ENCODE peak calls at places on chromosomes 1 and 21, in seven cellular contexts. T is spleen, P is heart left ventricle, C is testis, Q is esophagus squamous epithelium, F is upper lobe of left lung, X is prostate gland. Y is an unnamed sample.
A peak's percentile ranks its signal among the peaks of the same experiment; 100 is the strongest.

GRCh38 chr1:226943156-226943555 is 3.1 kb downstream of the COQ8A start:
- DNase-seq in T (no peak), P (no peak), C (no peak), Q (no peak), F (no peak), X (no peak), Y (no peak)

GRCh38 chr1:29310616-29311180 is 74.4 kb downstream of the PTPRU start:
- DNase-seq in T (no peak), P (no peak), C (no peak), Q (no peak), F (no peak), X (no peak), Y (no peak)

GRCh38 chr1:93839307-93839706 is 39.7 kb downstream of the DNTTIP2 start:
- DNase-seq in T (no peak), P (no peak), C (no peak), Q (no peak), F (no peak), X (no peak), Y (no peak)

GRCh38 chr1:29453502-29454240 is 217.3 kb downstream of the PTPRU start:
- DNase-seq in T (peak; percentile 22), P (no peak), C (no peak), Q (no peak), F (no peak), X (no peak), Y (peak; percentile 67)

GRCh38 chr1:58814251-58815068 is 30.6 kb upstream of the JUN start:
- DNase-seq in T (peak; percentile 90), P (peak; percentile 60), C (peak; percentile 27), Q (no peak), F (peak; percentile 92), X (peak; percentile 68), Y (no peak)

GRCh38 chr1:116262207-116262994 is 110.6 kb upstream of the ATP1A1 start:
- DNase-seq in T (no peak), P (no peak), C (no peak), Q (no peak), F (no peak), X (no peak), Y (no peak)

GRCh38 chr1:31354266-31354665 is 18.6 kb downstream of the FABP3 start:
- DNase-seq in T (no peak), P (no peak), C (no peak), Q (no peak), F (no peak), X (no peak), Y (no peak)

GRCh38 chr1:200699871-200700270 is 30.2 kb upstream of the DDX59 start:
- DNase-seq in T (no peak), P (no peak), C (no peak), Q (no peak), F (no peak), X (no peak), Y (peak; percentile 23)

GRCh38 chr1:7247683-7248401 is 462.6 kb downstream of the CAMTA1 start:
- DNase-seq in T (no peak), P (no peak), C (no peak), Q (no peak), F (no peak), X (no peak), Y (no peak)

GRCh38 chr1:85137660-85138059 is 63.2 kb downstream of the SYDE2 start:
- DNase-seq in T (no peak), P (peak; percentile 52), C (no peak), Q (no peak), F (peak; percentile 86), X (peak; percentile 31), Y (no peak)

GRCh38 chr1:111506561-111506960 is 3.1 kb upstream of the ADORA3 start:
- DNase-seq in T (no peak), P (no peak), C (no peak), Q (no peak), F (no peak), X (no peak), Y (no peak)

GRCh38 chr1:239987103-239987745 is 104.5 kb upstream of the FMN2 start:
- DNase-seq in T (no peak), P (no peak), C (peak; percentile 83), Q (no peak), F (no peak), X (no peak), Y (no peak)

GRCh38 chr1:166699613-166700012 is 139.7 kb upstream of the POGK start:
- DNase-seq in T (no peak), P (no peak), C (no peak), Q (no peak), F (no peak), X (no peak), Y (no peak)

GRCh38 chr1:60655799-60656355 is 426.5 kb upstream of the NFIA start:
- DNase-seq in T (no peak), P (no peak), C (no peak), Q (no peak), F (no peak), X (no peak), Y (no peak)

GRCh38 chr1:205672929-205673328 is 7.4 kb downstream of the SLC45A3 start:
- DNase-seq in T (no peak), P (no peak), C (no peak), Q (no peak), F (no peak), X (no peak), Y (no peak)

GRCh38 chr1:90833497-90834087 is 116.5 kb upstream of the BARHL2 start:
- DNase-seq in T (no peak), P (no peak), C (no peak), Q (no peak), F (no peak), X (no peak), Y (no peak)

GRCh38 chr1:53115403-53116306 is 26.8 kb downstream of the SLC1A7 start:
- DNase-seq in T (no peak), P (no peak), C (peak; percentile 79), Q (no peak), F (peak; percentile 81), X (no peak), Y (no peak)

GRCh38 chr21:17491716-17492414 is 21.0 kb upstream of the CXADR start:
- DNase-seq in T (no peak), P (no peak), C (no peak), Q (no peak), F (no peak), X (peak; percentile 23), Y (peak; percentile 56)

GRCh38 chr1:177571485-177572076 is 398.3 kb downstream of the SEC16B start:
- DNase-seq in T (no peak), P (no peak), C (no peak), Q (no peak), F (no peak), X (no peak), Y (no peak)

GRCh38 chr1:10625554-10625953 is 150.8 kb downstream of the PEX14 start:
- DNase-seq in T (peak; percentile 33), P (no peak), C (no peak), Q (no peak), F (no peak), X (no peak), Y (no peak)

GRCh38 chr1:6743189-6744101 is 41.8 kb upstream of the CAMTA1 start:
- DNase-seq in T (no peak), P (peak; percentile 63), C (peak; percentile 43), Q (no peak), F (peak; percentile 80), X (peak; percentile 78), Y (peak; percentile 41)

GRCh38 chr1:41541592-41541952 is 57.1 kb upstream of the EDN2 start:
- DNase-seq in T (no peak), P (peak; percentile 2), C (no peak), Q (no peak), F (no peak), X (no peak), Y (no peak)

GRCh38 chr1:223731076-223731770 is 18.9 kb downstream of the CAPN2 start:
- DNase-seq in T (no peak), P (peak; percentile 65), C (peak; percentile 76), Q (no peak), F (no peak), X (no peak), Y (no peak)
- TF ChIP-seq POLR2A in T (no peak), P (no peak), C (no peak), Q (no peak), F (peak; percentile 20), X (no peak), Y (no peak)

DNA sequence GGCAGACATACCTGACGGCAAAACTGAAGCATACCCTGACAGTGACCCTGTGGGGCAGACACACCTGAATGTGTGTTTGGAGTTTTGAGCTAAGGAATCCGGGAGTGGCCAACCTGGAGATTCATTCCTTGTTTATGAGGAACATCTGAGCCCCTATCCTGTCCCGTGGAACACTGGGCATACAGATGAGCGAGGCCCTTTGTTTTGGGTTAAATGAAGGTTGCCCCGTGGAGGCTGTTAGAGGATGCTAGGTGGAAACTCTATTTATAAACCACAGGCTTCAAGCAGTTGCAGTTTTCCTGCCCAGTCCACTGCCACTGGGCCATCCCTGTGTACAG is 18.1 kb downstream of the GALNT2 start:
- DNase-seq in T (no peak), P (no peak), C (no peak), Q (no peak), F (no peak), X (no peak), Y (no peak)
- TF ChIP-seq POLR2A in T (no peak), P (no peak), C (no peak), Q (no peak), F (no peak), X (no peak), Y (no peak)

GRCh38 chr21:44992608-44993031 is 52.8 kb downstream of the SLX9 start:
- DNase-seq in T (peak; percentile 65), P (no peak), C (no peak), Q (no peak), F (peak; percentile 80), X (no peak), Y (no peak)
- TF ChIP-seq POLR2A in T (no peak), P (no peak), C (no peak), Q (no peak), F (no peak), X (no peak), Y (no peak)

DNA sequence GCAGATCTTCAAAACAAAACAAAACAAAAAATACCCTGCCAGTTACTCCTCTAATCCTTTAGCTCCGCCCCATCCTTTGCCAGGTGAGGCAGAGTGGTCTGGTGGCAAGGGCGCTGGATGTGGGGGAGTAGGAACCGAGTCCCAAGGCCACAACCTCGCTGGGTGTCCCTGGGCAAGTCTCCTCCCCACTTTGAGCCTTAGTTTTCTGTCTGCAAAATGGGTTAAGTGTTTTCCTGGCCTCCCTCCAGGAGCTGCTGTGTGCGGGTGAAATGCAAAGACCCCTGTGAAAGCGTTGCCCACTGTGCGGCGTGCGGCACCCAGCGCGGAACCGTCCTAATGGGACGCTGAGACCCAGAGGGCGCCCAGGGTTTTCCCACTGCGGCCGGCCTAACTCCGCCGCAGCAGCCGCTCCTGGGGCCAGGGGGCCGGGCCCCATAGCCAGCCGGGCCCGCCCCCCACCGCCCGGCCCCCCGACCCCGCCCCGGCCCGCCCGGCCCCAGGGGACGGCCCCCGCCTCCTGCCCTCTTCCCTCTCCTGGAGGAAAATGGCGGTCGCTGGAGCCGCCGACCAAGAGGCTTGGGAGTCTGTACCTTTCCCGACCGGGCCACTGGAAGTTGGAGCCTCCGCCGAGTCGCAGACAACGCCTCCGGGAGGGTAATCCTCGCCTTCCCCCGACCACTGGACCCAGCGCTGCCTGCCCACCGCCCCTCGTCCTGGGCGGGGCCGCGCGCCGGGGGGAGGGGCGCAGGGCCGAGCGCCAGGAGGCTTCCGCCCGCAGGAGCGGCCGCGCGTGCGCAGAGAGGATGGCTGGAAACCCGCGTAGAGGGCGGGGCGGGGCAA is at the start of the genes ERMAP and SVBP:
- DNase-seq in T (peak; percentile 98), P (peak; percentile 94), C (peak; percentile 95), Q (peak; percentile 56), F (peak; percentile 99), X (peak; percentile 89), Y (peak; percentile 92)
- TF ChIP-seq POLR2A in T (no peak), P (peak; percentile 49), C (no peak), Q (no peak), F (peak; percentile 70), X (peak; percentile 4), Y (peak; percentile 40)

GRCh38 chr1:153967109-153967999 is at the start of gene CREB3L4:
- DNase-seq in T (peak; percentile 96), P (peak; percentile 95), C (peak; percentile 97), Q (peak; percentile 57), F (peak; percentile 93), X (peak; percentile 94), Y (peak; percentile 84)
- TF ChIP-seq POLR2A in T (peak; percentile 79), P (peak; percentile 86), C (peak; percentile 5), Q (no peak), F (peak; percentile 86), X (peak; percentile 89), Y (peak; percentile 78)